ENCODE peak calls at places on chromosomes 1 and 21, in ten cellular contexts. V is activated B cell treated with CpG ODN at 0.5 μM for 24 hours; X is activated CD4-positive, alpha-beta T cell treated with anti-CD3 and anti-CD28 coated beads, Interleukin-2, amount 50 U/mL, for 1 hour; F is T-helper 1 cell; R is GM13977; G is HEK293T; O is left cardiac atrium; B is left ventricle myocardium superior; L is mammary epithelial cell; C is neural crest cell. Z is an unnamed sample.

GRCh38 chr1:212738330-212738729 is 38.7 kb upstream of the BATF3 start:
- DNase-seq in R (no peak), F (no peak), B (no peak), G (no peak), X (no peak), L (no peak), C (no peak), O (no peak), V (no peak), Z (no peak)

GRCh38 chr1:36342426-36343185 is 19.2 kb upstream of the EVA1B start:
- DNase-seq in X (peak), C (no peak), V (peak), R (peak), G (peak), O (no peak), F (peak), L (peak), B (peak), Z (peak)

GRCh38 chr1:2019162-2019542 is at the start of gene GABRD:
- DNase-seq in X (no peak), R (peak), F (no peak), V (no peak), B (no peak), L (no peak), C (peak), O (no peak), G (peak), Z (no peak)

GRCh38 chr1:67561704-67562113 is 123.3 kb upstream of the GADD45A start:
- DNase-seq in C (peak), F (peak), L (peak), G (peak), O (peak), R (peak), X (peak), V (peak), B (peak), Z (peak)

GRCh38 chr1:10909697-10910489 is 102.6 kb upstream of the TARDBP start:
- DNase-seq in L (peak), O (peak), V (peak), R (peak), F (peak), C (peak), X (peak), G (peak), B (peak), Z (peak)

GRCh38 chr1:110150330-110151174 is at the start of gene SLC6A17:
- DNase-seq in C (peak), X (no peak), O (peak), V (no peak), G (peak), L (peak), F (no peak), R (no peak), B (no peak), Z (no peak)

GRCh38 chr1:75134939-75135828 is 996 bp downstream of the LHX8 start:
- DNase-seq in R (peak), B (no peak), C (peak), X (no peak), O (no peak), L (no peak), F (no peak), V (no peak), G (peak), Z (no peak)

GRCh38 chr1:102799496-102799895 is 308.8 kb downstream of the COL11A1 start:
- DNase-seq in L (no peak), X (no peak), G (no peak), O (no peak), R (no peak), F (no peak), B (no peak), V (no peak), C (no peak), Z (no peak)

GRCh38 chr1:221240652-221241051 is 361.4 kb downstream of the HLX start:
- DNase-seq in R (no peak), O (no peak), L (no peak), F (no peak), X (no peak), G (no peak), C (no peak), V (no peak), B (no peak), Z (no peak)

GRCh38 chr1:178341218-178341956 is 155.4 kb downstream of the CLEC20A start:
- DNase-seq in F (no peak), C (peak), L (peak), O (peak), B (peak), V (no peak), X (no peak), R (no peak), G (peak), Z (peak)

GRCh38 chr1:166079276-166079675 is 87.5 kb downstream of the FAM78B start:
- DNase-seq in R (no peak), B (no peak), F (no peak), O (no peak), G (no peak), C (no peak), V (no peak), X (no peak), L (no peak), Z (no peak)

GRCh38 chr1:35577071-35577998 is 4.2 kb downstream of the TFAP2E start:
- DNase-seq in G (no peak), O (no peak), F (peak), C (no peak), L (no peak), V (peak), B (peak), X (peak), R (peak), Z (peak)

GRCh38 chr1:48673725-48674124 is 103.0 kb downstream of the BEND5 start:
- DNase-seq in R (no peak), B (no peak), C (no peak), F (no peak), L (no peak), O (no peak), X (no peak), G (peak), V (no peak), Z (no peak)

GRCh38 chr1:202848191-202848542 is 37.4 kb downstream of the PCAT6 start:
- DNase-seq in R (peak), C (no peak), G (no peak), F (no peak), L (peak), V (no peak), O (no peak), X (no peak), B (no peak), Z (no peak)

GRCh38 chr21:45364464-45365185 is 40.3 kb upstream of the COL18A1 start:
- DNase-seq in G (no peak), O (peak), B (peak), F (no peak), V (no peak), L (peak), X (no peak), C (no peak), R (no peak), Z (no peak)

GRCh38 chr1:177945943-177946650 is 23.8 kb downstream of the SEC16B start:
- DNase-seq in F (no peak), X (peak), R (peak), C (peak), G (peak), B (no peak), V (no peak), O (peak), L (peak), Z (no peak)

GRCh38 chr1:182617734-182618288 is 13.6 kb upstream of the RGS16 start:
- DNase-seq in F (no peak), C (no peak), L (peak), O (no peak), V (no peak), X (no peak), B (no peak), R (no peak), G (no peak), Z (no peak)

GRCh38 chr1:218433744-218434143 is 88.6 kb downstream of the TGFB2 start:
- DNase-seq in V (no peak), C (no peak), F (no peak), G (no peak), R (no peak), L (no peak), B (no peak), X (no peak), O (no peak), Z (no peak)

GRCh38 chr1:110135268-110136065 is 14.8 kb upstream of the SLC6A17 start:
- DNase-seq in G (no peak), F (no peak), B (no peak), R (no peak), X (no peak), V (no peak), L (no peak), O (no peak), C (no peak), Z (no peak)

GRCh38 chr1:64871256-64871655 is 95.1 kb downstream of the JAK1 start:
- DNase-seq in O (no peak), B (no peak), L (no peak), V (no peak), X (no peak), F (no peak), C (no peak), G (no peak), R (no peak), Z (no peak)

GRCh38 chr1:190140644-190141043 is 337.0 kb downstream of the BRINP3 start:
- DNase-seq in R (no peak), B (no peak), X (no peak), G (no peak), C (no peak), O (no peak), V (no peak), L (no peak), F (no peak), Z (no peak)

GRCh38 chr1:77631302-77631701 is 51.2 kb downstream of the ZZZ3 start:
- DNase-seq in G (no peak), L (no peak), V (no peak), C (no peak), O (no peak), R (no peak), X (no peak), F (no peak), B (no peak), Z (no peak)

GRCh38 chr1:115317101-115318012 is 20.7 kb downstream of the NGF start:
- DNase-seq in F (no peak), L (no peak), X (no peak), C (no peak), V (no peak), R (no peak), O (no peak), B (no peak), G (no peak), Z (no peak)

GRCh38 chr1:155910621-155911121 is 478 bp downstream of the RIT1 start:
- DNase-seq in R (peak), O (no peak), C (peak), F (no peak), G (peak), B (no peak), V (no peak), L (peak), X (no peak), Z (no peak)

GRCh38 chr1:156726549-156727226 is 1.6 kb upstream of the METTL25B start:
- DNase-seq in R (peak), C (peak), F (peak), V (no peak), O (peak), G (peak), B (no peak), X (peak), L (peak), Z (no peak)

GRCh38 chr1:51294566-51295184 is 35.7 kb downstream of the TTC39A start:
- DNase-seq in L (no peak), V (no peak), B (no peak), R (no peak), O (no peak), G (no peak), C (no peak), F (no peak), X (no peak), Z (no peak)

GRCh38 chr1:5477716-5478115 is 514.5 kb downstream of the NPHP4 start:
- DNase-seq in L (no peak), F (no peak), V (no peak), X (no peak), B (no peak), O (no peak), R (no peak), C (no peak), G (no peak), Z (no peak)

GRCh38 chr1:236064674-236065508 is at the start of gene NID1:
- DNase-seq in L (peak), G (peak), F (peak), C (peak), X (peak), B (peak), O (peak), R (peak), V (peak), Z (peak)